ENCODE peak calls at places on chromosomes 6 and 20, in ten cellular contexts. C, P, W, B, E, Q, Y, U, K and F are unnamed samples. For H3K36me3, the result is how much of the 10 kb centered on the place peaks cover.

GRCh38 chr20:36848078-36848660 is 27.8 kb upstream of the TLDC2 start:
- DNase-seq in C (no peak), P (no peak), W (no peak), B (no peak), E (no peak), Q (peak), Y (no peak), U (peak), K (no peak), F (no peak)

GRCh38 chr6:71139249-71139648 is 149.4 kb upstream of the OGFRL1 start:
- DNase-seq in C (no peak), P (no peak), W (no peak), B (no peak), E (no peak), Q (no peak), Y (no peak), U (no peak), K (no peak), F (no peak)

GRCh38 chr6:99254616-99255550 is 94.6 kb downstream of the FAXC start:
- DNase-seq in C (no peak), P (no peak), W (no peak), B (no peak), E (no peak), Q (no peak), Y (no peak), U (no peak), K (no peak), F (no peak)

GRCh38 chr20:49344975-49345374 is 67.1 kb upstream of the ZNFX1 start:
- DNase-seq in C (no peak), P (no peak), W (no peak), B (peak), E (no peak), Q (peak), Y (peak), U (peak), K (peak), F (no peak)

GRCh38 chr6:9504191-9504590 is 910.7 kb downstream of the TFAP2A start:
- DNase-seq in C (no peak), P (no peak), W (no peak), B (no peak), E (no peak), Q (no peak), Y (no peak), U (no peak), K (no peak), F (no peak)

GRCh38 chr6:24932832-24933231 is 2.9 kb downstream of the RIPOR2 start:
- DNase-seq in C (no peak), P (no peak), W (no peak), B (no peak), E (no peak), Q (no peak), Y (no peak), U (no peak), K (no peak), F (no peak)

GRCh38 chr6:151018911-151019795 is 153.7 kb downstream of the MTHFD1L start:
- DNase-seq in C (no peak), P (no peak), W (no peak), B (no peak), E (no peak), Q (no peak), Y (no peak), U (peak), K (no peak), F (no peak)

GRCh38 chr20:59248031-59248684 is 52.3 kb upstream of the EDN3 start:
- DNase-seq in C (no peak), P (no peak), W (no peak), B (peak), E (no peak), Q (no peak), Y (no peak), U (no peak), K (no peak), F (no peak)

GRCh38 chr6:128740951-128741350 is 142.0 kb upstream of the LAMA2 start:
- DNase-seq in C (no peak), P (no peak), W (no peak), B (no peak), E (no peak), Q (no peak), Y (no peak), U (no peak), K (no peak), F (no peak)

GRCh38 chr20:21109144-21109543 is 3.0 kb upstream of the LINC00237 start:
- DNase-seq in C (no peak), P (no peak), W (no peak), B (no peak), E (no peak), Q (no peak), Y (no peak), U (no peak), K (no peak), F (no peak)

DNA sequence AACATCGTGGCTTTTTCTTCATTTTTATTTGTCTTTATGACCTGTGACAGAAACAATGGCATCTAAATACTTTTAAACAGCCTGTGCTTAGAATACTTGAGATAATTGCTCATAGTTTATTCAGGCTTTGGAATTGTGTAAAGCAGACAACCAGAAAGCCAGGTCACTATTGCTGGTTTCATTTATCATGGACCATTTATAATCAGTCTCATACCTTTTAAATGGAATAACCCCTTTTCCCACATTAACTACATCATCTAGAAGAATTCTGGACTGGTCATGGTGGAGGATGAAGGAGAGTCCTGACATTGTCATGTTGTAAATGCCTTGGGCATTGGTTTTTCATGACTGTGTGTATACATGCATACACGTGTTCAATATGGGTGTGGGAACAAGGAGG is 661.5 kb downstream of the EPM2A start:
- DNase-seq in C (no peak), P (no peak), W (no peak), B (no peak), E (no peak), Q (no peak), Y (no peak), U (no peak), K (no peak), F (no peak)
- H3K36me3 ChIP-seq in C (under half), P (under half), W (under half), B (under half), E (under half), Q (under half), Y (under half), U (under half), K (under half), F (under half)

GRCh38 chr6:37485259-37485658 is 14.4 kb downstream of the CCDC167 start:
- DNase-seq in C (no peak), P (no peak), W (no peak), B (no peak), E (no peak), Q (no peak), Y (no peak), U (no peak), K (no peak), F (no peak)
- H3K36me3 ChIP-seq in C (under half), P (under half), W (under half), B (under half), E (under half), Q (under half), Y (under half), U (under half), K (under half), F (half or more)

GRCh38 chr6:82780334-82780733 is 285.3 kb downstream of the UBE3D start:
- DNase-seq in C (no peak), P (no peak), W (no peak), B (no peak), E (no peak), Q (no peak), Y (no peak), U (no peak), K (no peak), F (no peak)
- H3K36me3 ChIP-seq in C (under half), P (under half), W (under half), B (under half), E (under half), Q (under half), Y (under half), U (under half), K (under half), F (under half)

GRCh38 chr6:30678964-30679726 is 6.3 kb upstream of the DHX16 start:
- DNase-seq in C (no peak), P (peak), W (peak), B (peak), E (peak), Q (peak), Y (no peak), U (peak), K (peak), F (peak)
- H3K36me3 ChIP-seq in C (under half), P (under half), W (under half), B (under half), E (under half), Q (half or more), Y (under half), U (under half), K (under half), F (half or more)

GRCh38 chr6:31532644-31533454 is 4.1 kb downstream of the MCCD1 start:
- DNase-seq in C (no peak), P (no peak), W (no peak), B (no peak), E (no peak), Q (no peak), Y (no peak), U (no peak), K (no peak), F (no peak)

GRCh38 chr6:31530659-31531058 is 1.9 kb downstream of the MCCD1 start:
- DNase-seq in C (no peak), P (no peak), W (no peak), B (no peak), E (no peak), Q (no peak), Y (no peak), U (no peak), K (no peak), F (no peak)

GRCh38 chr6:31531162-31531561 is 2.4 kb downstream of the MCCD1 start:
- DNase-seq in C (no peak), P (no peak), W (no peak), B (no peak), E (no peak), Q (no peak), Y (no peak), U (no peak), K (no peak), F (no peak)

GRCh38 chr6:31533455-31533841 is 4.7 kb downstream of the MCCD1 start:
- DNase-seq in C (no peak), P (no peak), W (no peak), B (no peak), E (no peak), Q (no peak), Y (no peak), U (no peak), K (no peak), F (no peak)

DNA sequence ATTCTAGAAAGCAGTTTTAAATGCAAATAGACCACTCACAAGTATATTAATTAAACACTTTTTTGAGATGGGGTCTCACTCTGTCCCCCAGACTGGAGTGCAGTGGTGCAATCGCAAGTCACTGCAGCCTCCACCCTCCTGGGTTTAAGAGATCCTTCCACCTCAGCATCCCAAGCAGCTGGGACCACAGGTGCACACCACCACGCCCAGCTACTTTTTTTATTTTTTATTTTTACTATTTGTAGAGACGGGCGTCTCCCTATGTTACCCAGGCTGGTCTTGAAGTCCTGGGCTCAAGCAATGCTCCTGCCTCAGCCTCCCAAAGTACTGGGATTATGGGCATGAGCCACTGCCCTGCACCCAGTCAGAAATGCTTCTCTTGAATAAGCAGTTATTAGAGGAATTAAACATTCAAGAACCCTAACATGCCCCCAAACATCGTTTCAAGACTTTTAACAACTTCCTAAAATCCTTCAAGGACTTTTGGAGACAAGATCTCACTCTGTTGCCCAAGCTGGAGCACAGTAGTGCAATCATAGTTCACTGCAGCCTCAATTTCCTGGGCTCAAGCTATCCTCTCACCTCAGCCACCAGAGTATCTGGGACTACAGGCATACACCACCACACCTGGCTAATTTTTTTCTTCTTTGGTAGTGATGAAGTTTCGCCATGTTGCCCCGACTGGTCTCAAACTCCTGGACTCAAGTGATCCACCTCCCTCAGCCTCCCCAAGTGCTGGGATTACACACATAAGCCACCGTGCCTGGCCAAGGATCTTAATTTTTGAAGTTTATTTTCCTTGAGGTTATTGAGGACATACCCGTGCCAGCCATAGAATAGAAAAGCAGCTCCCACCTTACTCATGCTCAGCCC is 3.2 kb downstream of the MCCD1 start:
- DNase-seq in C (no peak), P (no peak), W (no peak), B (no peak), E (no peak), Q (no peak), Y (no peak), U (no peak), K (no peak), F (no peak)
- H3K36me3 ChIP-seq in C (half or more), P (half or more), W (half or more), B (half or more), E (half or more), Q (half or more), Y (half or more), U (half or more), K (half or more), F (half or more)

DNA sequence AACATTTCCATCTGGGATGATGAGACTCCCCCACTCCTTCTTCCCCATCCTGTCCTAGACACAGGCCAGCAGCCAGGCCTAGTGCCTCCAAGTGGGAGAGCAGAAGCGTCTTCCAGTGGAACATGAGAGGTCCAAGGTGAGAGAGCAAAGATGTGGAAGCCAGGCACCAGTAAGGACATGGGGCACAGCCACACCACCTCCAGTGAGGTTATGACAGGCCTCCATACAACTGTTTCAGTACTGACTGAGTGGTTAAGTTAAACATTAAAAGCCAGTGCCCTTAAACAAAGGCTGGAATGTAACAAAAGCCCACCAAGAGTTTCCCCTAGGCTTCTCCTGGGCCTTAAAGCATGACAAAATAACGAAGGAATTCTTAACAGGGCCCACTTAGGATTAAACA is 5.3 kb downstream of the ZBTB24 start:
- DNase-seq in C (no peak), P (no peak), W (no peak), B (no peak), E (no peak), Q (no peak), Y (no peak), U (no peak), K (no peak), F (no peak)
- H3K36me3 ChIP-seq in C (under half), P (under half), W (under half), B (half or more), E (under half), Q (half or more), Y (under half), U (under half), K (under half), F (half or more)

GRCh38 chr20:62009322-62009721 is 56.4 kb downstream of the TAF4 start:
- DNase-seq in C (no peak), P (no peak), W (no peak), B (no peak), E (no peak), Q (no peak), Y (no peak), U (no peak), K (no peak), F (no peak)

GRCh38 chr20:62004614-62005013 is 61.1 kb downstream of the TAF4 start:
- DNase-seq in C (no peak), P (no peak), W (no peak), B (no peak), E (no peak), Q (no peak), Y (no peak), U (no peak), K (no peak), F (no peak)

GRCh38 chr20:62006482-62006881 is 59.2 kb downstream of the TAF4 start:
- DNase-seq in C (no peak), P (no peak), W (no peak), B (no peak), E (no peak), Q (no peak), Y (no peak), U (no peak), K (no peak), F (no peak)

GRCh38 chr20:62008643-62009183 is 57.0 kb downstream of the TAF4 start:
- DNase-seq in C (no peak), P (no peak), W (no peak), B (no peak), E (no peak), Q (no peak), Y (no peak), U (no peak), K (no peak), F (no peak)

DNA sequence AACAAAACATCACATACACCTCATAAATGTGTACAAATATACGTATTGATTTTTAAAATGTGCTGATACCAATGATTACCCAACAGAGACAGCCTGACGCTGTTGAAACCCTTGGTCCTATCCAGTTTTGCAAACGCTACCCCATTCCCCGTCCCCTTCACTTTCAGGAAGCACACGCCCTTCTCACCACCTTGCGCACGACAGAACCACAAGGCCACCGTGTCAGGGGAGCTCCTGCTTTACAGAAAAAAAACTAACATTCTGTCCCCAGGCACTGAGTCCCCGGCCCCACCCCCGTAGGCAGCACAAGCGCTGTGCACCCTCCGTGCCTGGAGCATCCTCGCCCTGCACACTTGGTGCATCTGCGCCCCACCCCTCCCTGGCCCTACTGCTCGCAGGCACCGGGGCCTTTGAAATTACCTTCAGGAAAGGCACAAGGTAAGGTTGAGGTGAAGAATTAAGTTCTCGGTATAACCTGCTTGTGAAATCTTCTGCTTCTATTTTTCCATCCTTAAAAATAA is 58.5 kb downstream of the TAF4 start:
- DNase-seq in C (no peak), P (no peak), W (no peak), B (no peak), E (no peak), Q (no peak), Y (no peak), U (no peak), K (no peak), F (no peak)
- H3K36me3 ChIP-seq in C (under half), P (under half), W (half or more), B (half or more), E (under half), Q (half or more), Y (half or more), U (half or more), K (half or more), F (half or more)

GRCh38 chr6:32163559-32164258 is 686 bp upstream of the EGFL8 start:
- DNase-seq in C (no peak), P (no peak), W (no peak), B (peak), E (no peak), Q (no peak), Y (no peak), U (no peak), K (no peak), F (no peak)
- H3K36me3 ChIP-seq in C (under half), P (under half), W (under half), B (under half), E (under half), Q (under half), Y (under half), U (half or more), K (half or more), F (under half)

GRCh38 chr6:52506502-52506875 is 70.4 kb downstream of the TRAM2 start:
- DNase-seq in C (no peak), P (no peak), W (no peak), B (no peak), E (no peak), Q (no peak), Y (no peak), U (no peak), K (no peak), F (no peak)

GRCh38 chr6:52510213-52510562 is 66.7 kb downstream of the TRAM2 start:
- DNase-seq in C (no peak), P (no peak), W (no peak), B (peak), E (no peak), Q (no peak), Y (no peak), U (no peak), K (no peak), F (no peak)

GRCh38 chr6:52507557-52508260 is 69.2 kb downstream of the TRAM2 start:
- DNase-seq in C (no peak), P (no peak), W (no peak), B (no peak), E (no peak), Q (no peak), Y (no peak), U (peak), K (no peak), F (no peak)

GRCh38 chr6:52509281-52510212 is 67.3 kb downstream of the TRAM2 start:
- DNase-seq in C (no peak), P (no peak), W (no peak), B (peak), E (no peak), Q (no peak), Y (no peak), U (peak), K (no peak), F (no peak)

GRCh38 chr6:52508261-52508739 is 68.6 kb downstream of the TRAM2 start:
- DNase-seq in C (no peak), P (no peak), W (no peak), B (no peak), E (no peak), Q (no peak), Y (no peak), U (peak), K (no peak), F (no peak)
- H3K36me3 ChIP-seq in C (under half), P (under half), W (under half), B (under half), E (under half), Q (half or more), Y (under half), U (under half), K (under half), F (half or more)

DNA sequence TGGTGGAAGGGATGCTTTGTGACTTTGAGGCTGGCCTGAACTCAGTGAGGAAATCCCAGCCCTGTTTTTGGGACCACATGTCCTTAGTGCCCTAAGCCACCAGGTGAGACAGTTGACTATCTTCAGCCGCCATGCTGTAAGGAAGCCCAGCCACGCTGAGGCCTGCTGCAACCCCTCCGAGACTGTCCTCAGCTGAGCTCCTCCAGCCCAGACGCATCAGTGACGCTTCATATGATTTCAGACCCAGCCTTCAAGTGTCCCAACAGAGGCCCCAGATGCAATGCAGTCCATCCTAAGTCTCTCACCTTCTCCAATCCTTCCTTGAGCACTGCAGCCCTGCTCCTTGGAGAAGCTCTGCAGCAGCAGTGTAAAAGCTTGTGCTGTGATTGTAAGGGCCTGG is 76.2 kb downstream of the NINL start:
- DNase-seq in C (no peak), P (no peak), W (no peak), B (no peak), E (no peak), Q (no peak), Y (no peak), U (no peak), K (peak), F (no peak)
- H3K36me3 ChIP-seq in C (under half), P (under half), W (under half), B (half or more), E (under half), Q (under half), Y (under half), U (under half), K (under half), F (half or more)